ENCODE peak calls at places on chromosomes 13 and 19, in nine cellular contexts. P is activated effector memory CD4-positive, alpha-beta T cell treated with anti-CD3 and anti-CD28 coated beads, Interleukin-2, amount 50 U/mL, for 16 hours; H is central memory CD4-positive, alpha-beta T cell; K is activated T-cell treated with anti-CD3 and anti-CD28 coated beads for 1 hour; W is amygdala; D is putamen; E is GM18507; T is stimulated activated CD8-positive, alpha-beta memory T cell treated with anti-CD3 and anti-CD28 coated beads, Interleukin-4, amount 100 ng/mL, for 1 hour; X is stimulated activated CD4-positive, alpha-beta T cell treated with anti-CD3 and anti-CD28 coated beads, TNF-alpha, amount 100 ng/mL, for 1 hour. G is an unnamed sample.

GRCh38 chr19:12881172-12881808 is at the start of gene DNASE2:
- DNase-seq in P (peak), H (peak), K (peak), W (peak), D (peak), E (peak), T (peak), X (peak), G (peak)

GRCh38 chr19:16862826-16863405 is 25.9 kb upstream of the F2RL3 start:
- DNase-seq in P (no peak), H (no peak), K (no peak), W (no peak), D (no peak), E (no peak), T (no peak), X (no peak), G (no peak)

GRCh38 chr13:108220042-108220441 is 1.9 kb downstream of the ABHD13 start:
- DNase-seq in P (peak), H (no peak), K (peak), W (no peak), D (no peak), E (no peak), T (no peak), X (no peak), G (peak)

GRCh38 chr19:15846923-15847322 is 31.5 kb upstream of the OR10H1 start:
- DNase-seq in P (no peak), H (no peak), K (no peak), W (no peak), D (no peak), E (no peak), T (no peak), X (no peak), G (no peak)

GRCh38 chr13:51451467-51452390 is 1.1 kb downstream of the INTS6 start:
- DNase-seq in P (peak), H (peak), K (peak), W (peak), D (peak), E (peak), T (peak), X (peak), G (peak)

GRCh38 chr19:8194528-8195275 is 14.5 kb upstream of the CERS4 start:
- DNase-seq in P (peak), H (peak), K (peak), W (no peak), D (no peak), E (no peak), T (no peak), X (no peak), G (no peak)

GRCh38 chr13:81295177-81295576 is 954.3 kb upstream of the SPRY2 start:
- DNase-seq in P (no peak), H (no peak), K (no peak), W (no peak), D (no peak), E (no peak), T (no peak), X (no peak), G (no peak)

GRCh38 chr13:39876258-39876657 is 220.8 kb downstream of the COG6 start:
- DNase-seq in P (no peak), H (no peak), K (no peak), W (no peak), D (no peak), E (no peak), T (no peak), X (no peak), G (peak)

GRCh38 chr13:105638446-105638845 is 897.0 kb downstream of the EFNB2 start:
- DNase-seq in P (no peak), H (no peak), K (no peak), W (no peak), D (no peak), E (no peak), T (no peak), X (no peak), G (peak)

GRCh38 chr13:114311387-114311786 is 2.9 kb upstream of the CHAMP1 start:
- DNase-seq in P (no peak), H (no peak), K (no peak), W (no peak), D (no peak), E (no peak), T (no peak), X (no peak), G (no peak)

G was measured in iris pigment epithelial cell.